ENCODE peak calls at places on chromosomes 3 and 15, in ten cellular contexts. One of them, this sample, is unnamed.

GRCh38 chr3:61573441-61573840 is 12.1 kb downstream of the PTPRG start:
- DNase-seq in GM23338: no peak
- DNase-seq in dorsolateral prefrontal cortex: no peak
- DNase-seq in adrenal gland: no peak
- DNase-seq in astrocyte of the spinal cord: no peak
- DNase-seq in ascending aorta: no peak
- DNase-seq in breast epithelium: no peak
- DNase-seq in fibroblast of pulmonary artery: no peak
- DNase-seq in stomach: no peak
- DNase-seq in cardiac fibroblast: peak
- DNase-seq in this sample: no peak

GRCh38 chr3:134640872-134641470 is 9.9 kb downstream of the KY start:
- DNase-seq in GM23338: peak
- DNase-seq in dorsolateral prefrontal cortex: no peak
- DNase-seq in adrenal gland: no peak
- DNase-seq in astrocyte of the spinal cord: peak
- DNase-seq in ascending aorta: no peak
- DNase-seq in breast epithelium: no peak
- DNase-seq in fibroblast of pulmonary artery: peak
- DNase-seq in stomach: peak
- DNase-seq in cardiac fibroblast: peak
- DNase-seq in this sample: no peak

GRCh38 chr15:85125056-85125661 is 143.5 kb downstream of the PDE8A start:
- DNase-seq in GM23338: peak
- DNase-seq in dorsolateral prefrontal cortex: no peak
- DNase-seq in adrenal gland: no peak
- DNase-seq in astrocyte of the spinal cord: peak
- DNase-seq in ascending aorta: no peak
- DNase-seq in breast epithelium: no peak
- DNase-seq in fibroblast of pulmonary artery: peak
- DNase-seq in stomach: no peak
- DNase-seq in cardiac fibroblast: peak
- DNase-seq in this sample: no peak

GRCh38 chr3:13528217-13528801 is 20.6 kb upstream of the FBLN2 start:
- DNase-seq in GM23338: peak
- DNase-seq in dorsolateral prefrontal cortex: no peak
- DNase-seq in adrenal gland: no peak
- DNase-seq in astrocyte of the spinal cord: no peak
- DNase-seq in ascending aorta: no peak
- DNase-seq in breast epithelium: no peak
- DNase-seq in fibroblast of pulmonary artery: peak
- DNase-seq in stomach: no peak
- DNase-seq in cardiac fibroblast: peak
- DNase-seq in this sample: no peak

GRCh38 chr3:57018246-57018645 is 42.2 kb upstream of the SPATA12 start:
- DNase-seq in GM23338: no peak
- DNase-seq in dorsolateral prefrontal cortex: no peak
- DNase-seq in adrenal gland: no peak
- DNase-seq in astrocyte of the spinal cord: no peak
- DNase-seq in ascending aorta: no peak
- DNase-seq in breast epithelium: no peak
- DNase-seq in fibroblast of pulmonary artery: no peak
- DNase-seq in stomach: no peak
- DNase-seq in cardiac fibroblast: no peak
- DNase-seq in this sample: no peak

GRCh38 chr3:107432013-107432515 is 54.8 kb downstream of the CCDC54 start:
- DNase-seq in GM23338: peak
- DNase-seq in dorsolateral prefrontal cortex: no peak
- DNase-seq in adrenal gland: peak
- DNase-seq in astrocyte of the spinal cord: no peak
- DNase-seq in ascending aorta: no peak
- DNase-seq in breast epithelium: no peak
- DNase-seq in fibroblast of pulmonary artery: peak
- DNase-seq in stomach: no peak
- DNase-seq in cardiac fibroblast: peak
- DNase-seq in this sample: no peak

GRCh38 chr3:9946112-9947024 is 5.8 kb downstream of the PRRT3 start:
- DNase-seq in GM23338: peak
- DNase-seq in dorsolateral prefrontal cortex: peak
- DNase-seq in adrenal gland: peak
- DNase-seq in astrocyte of the spinal cord: peak
- DNase-seq in ascending aorta: peak
- DNase-seq in breast epithelium: peak
- DNase-seq in fibroblast of pulmonary artery: peak
- DNase-seq in stomach: peak
- DNase-seq in cardiac fibroblast: peak
- DNase-seq in this sample: no peak

GRCh38 chr3:9660972-9661371 is 11.7 kb downstream of the MTMR14 start:
- DNase-seq in GM23338: no peak
- DNase-seq in dorsolateral prefrontal cortex: no peak
- DNase-seq in adrenal gland: no peak
- DNase-seq in astrocyte of the spinal cord: no peak
- DNase-seq in ascending aorta: no peak
- DNase-seq in breast epithelium: no peak
- DNase-seq in fibroblast of pulmonary artery: no peak
- DNase-seq in stomach: no peak
- DNase-seq in cardiac fibroblast: no peak
- DNase-seq in this sample: no peak

GRCh38 chr3:138188013-138188352 is 882 bp downstream of the ARMC8 start:
- DNase-seq in GM23338: no peak
- DNase-seq in dorsolateral prefrontal cortex: no peak
- DNase-seq in adrenal gland: no peak
- DNase-seq in astrocyte of the spinal cord: peak
- DNase-seq in ascending aorta: no peak
- DNase-seq in breast epithelium: no peak
- DNase-seq in fibroblast of pulmonary artery: peak
- DNase-seq in stomach: no peak
- DNase-seq in cardiac fibroblast: peak
- DNase-seq in this sample: no peak

GRCh38 chr3:186915808-186916796 is 14.2 kb upstream of the ST6GAL1 start:
- DNase-seq in GM23338: no peak
- DNase-seq in dorsolateral prefrontal cortex: no peak
- DNase-seq in adrenal gland: no peak
- DNase-seq in astrocyte of the spinal cord: no peak
- DNase-seq in ascending aorta: no peak
- DNase-seq in breast epithelium: no peak
- DNase-seq in fibroblast of pulmonary artery: no peak
- DNase-seq in stomach: no peak
- DNase-seq in cardiac fibroblast: no peak
- DNase-seq in this sample: no peak

DNA sequence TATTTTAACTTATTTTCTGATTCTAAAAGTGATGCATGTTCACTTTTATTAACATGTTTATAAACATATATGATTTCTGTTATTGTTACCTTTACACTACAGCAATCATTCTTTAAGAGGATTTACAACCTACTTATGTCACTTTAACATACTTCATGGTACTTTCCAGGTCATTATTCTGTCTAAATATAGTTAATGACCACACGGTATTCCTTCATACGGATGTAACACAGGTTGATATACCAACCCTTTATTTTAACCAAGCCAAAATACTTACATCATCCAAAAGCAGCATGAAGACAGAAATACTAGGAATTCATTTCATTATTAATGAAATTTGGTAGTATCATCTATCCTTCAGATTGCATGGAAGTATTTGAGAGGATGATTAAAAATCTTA is 18.6 kb downstream of the PIK3R4 start:
- DNase-seq in GM23338: no peak
- DNase-seq in dorsolateral prefrontal cortex: no peak
- DNase-seq in adrenal gland: no peak
- DNase-seq in astrocyte of the spinal cord: no peak
- DNase-seq in ascending aorta: no peak
- DNase-seq in breast epithelium: no peak
- DNase-seq in fibroblast of pulmonary artery: no peak
- DNase-seq in stomach: no peak
- DNase-seq in cardiac fibroblast: peak
- DNase-seq in this sample: no peak
- H3K4me3 ChIP-seq in GM23338: no peak
- H3K4me3 ChIP-seq in dorsolateral prefrontal cortex: no peak
- H3K4me3 ChIP-seq in adrenal gland: no peak
- H3K4me3 ChIP-seq in astrocyte of the spinal cord: no peak
- H3K4me3 ChIP-seq in ascending aorta: no peak
- H3K4me3 ChIP-seq in breast epithelium: no peak
- H3K4me3 ChIP-seq in fibroblast of pulmonary artery: no peak
- H3K4me3 ChIP-seq in stomach: no peak
- H3K4me3 ChIP-seq in cardiac fibroblast: no peak
- H3K4me3 ChIP-seq in this sample: no peak

GRCh38 chr3:38603731-38604131 is 45.8 kb downstream of the SCN5A start:
- DNase-seq in GM23338: no peak
- DNase-seq in dorsolateral prefrontal cortex: no peak
- DNase-seq in adrenal gland: no peak
- DNase-seq in astrocyte of the spinal cord: no peak
- DNase-seq in ascending aorta: no peak
- DNase-seq in breast epithelium: no peak
- DNase-seq in fibroblast of pulmonary artery: no peak
- DNase-seq in stomach: no peak
- DNase-seq in cardiac fibroblast: no peak
- DNase-seq in this sample: no peak

GRCh38 chr3:38601971-38602550 is 47.4 kb downstream of the SCN5A start:
- DNase-seq in GM23338: no peak
- DNase-seq in dorsolateral prefrontal cortex: no peak
- DNase-seq in adrenal gland: no peak
- DNase-seq in astrocyte of the spinal cord: no peak
- DNase-seq in ascending aorta: no peak
- DNase-seq in breast epithelium: no peak
- DNase-seq in fibroblast of pulmonary artery: no peak
- DNase-seq in stomach: no peak
- DNase-seq in cardiac fibroblast: no peak
- DNase-seq in this sample: no peak

GRCh38 chr3:38604246-38604645 is 45.2 kb downstream of the SCN5A start:
- DNase-seq in GM23338: no peak
- DNase-seq in dorsolateral prefrontal cortex: no peak
- DNase-seq in adrenal gland: no peak
- DNase-seq in astrocyte of the spinal cord: no peak
- DNase-seq in ascending aorta: no peak
- DNase-seq in breast epithelium: no peak
- DNase-seq in fibroblast of pulmonary artery: no peak
- DNase-seq in stomach: no peak
- DNase-seq in cardiac fibroblast: no peak
- DNase-seq in this sample: no peak

GRCh38 chr3:38600551-38600950 is 48.9 kb downstream of the SCN5A start:
- DNase-seq in GM23338: no peak
- DNase-seq in dorsolateral prefrontal cortex: no peak
- DNase-seq in adrenal gland: no peak
- DNase-seq in astrocyte of the spinal cord: no peak
- DNase-seq in ascending aorta: no peak
- DNase-seq in breast epithelium: no peak
- DNase-seq in fibroblast of pulmonary artery: no peak
- DNase-seq in stomach: no peak
- DNase-seq in cardiac fibroblast: no peak
- DNase-seq in this sample: no peak

GRCh38 chr3:38602576-38603250 is 46.8 kb downstream of the SCN5A start:
- DNase-seq in GM23338: no peak
- DNase-seq in dorsolateral prefrontal cortex: no peak
- DNase-seq in adrenal gland: no peak
- DNase-seq in astrocyte of the spinal cord: no peak
- DNase-seq in ascending aorta: no peak
- DNase-seq in breast epithelium: no peak
- DNase-seq in fibroblast of pulmonary artery: no peak
- DNase-seq in stomach: no peak
- DNase-seq in cardiac fibroblast: no peak
- DNase-seq in this sample: no peak
- TF ChIP-seq CTCF in GM23338: no peak
- TF ChIP-seq CTCF in dorsolateral prefrontal cortex: no peak
- TF ChIP-seq CTCF in adrenal gland: no peak
- TF ChIP-seq CTCF in astrocyte of the spinal cord: no peak
- TF ChIP-seq CTCF in ascending aorta: no peak
- TF ChIP-seq CTCF in breast epithelium: no peak
- TF ChIP-seq CTCF in fibroblast of pulmonary artery: no peak
- TF ChIP-seq CTCF in stomach: no peak
- TF ChIP-seq CTCF in cardiac fibroblast: no peak
- TF ChIP-seq CTCF in this sample: no peak

DNA sequence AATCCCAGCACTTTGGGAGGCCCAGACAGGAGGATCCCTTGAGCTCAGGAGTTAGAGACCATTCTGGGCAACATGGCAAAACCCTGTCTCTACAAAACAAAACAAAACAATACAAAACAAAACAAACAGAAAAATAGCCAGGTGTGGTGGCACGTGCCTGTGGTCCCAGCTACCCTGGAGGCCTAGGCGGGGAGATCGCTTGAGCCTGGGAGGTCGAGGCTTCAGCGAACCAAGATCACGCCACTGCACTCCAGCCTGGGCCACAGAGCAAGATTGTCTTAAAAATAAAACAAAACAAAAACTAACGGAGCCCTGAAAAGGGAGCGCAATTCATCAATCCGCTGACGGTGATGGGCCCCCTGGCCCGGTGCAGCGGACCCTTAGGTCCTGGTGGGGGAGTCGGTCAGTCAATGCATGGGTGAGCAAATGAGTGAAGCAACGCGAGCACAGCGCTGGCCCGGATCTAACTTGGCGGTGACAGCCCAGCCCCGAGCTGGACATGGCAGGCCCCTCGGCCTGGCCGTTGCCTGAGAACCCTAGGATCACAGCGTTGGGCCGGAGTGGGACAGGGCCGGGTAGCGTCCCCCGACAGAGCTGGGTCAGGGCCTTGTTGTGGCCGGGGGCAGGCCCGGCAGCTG is 52.4 kb upstream of the BLM start:
- DNase-seq in GM23338: peak
- DNase-seq in dorsolateral prefrontal cortex: peak
- DNase-seq in adrenal gland: peak
- DNase-seq in astrocyte of the spinal cord: peak
- DNase-seq in ascending aorta: no peak
- DNase-seq in breast epithelium: no peak
- DNase-seq in fibroblast of pulmonary artery: peak
- DNase-seq in stomach: no peak
- DNase-seq in cardiac fibroblast: peak
- DNase-seq in this sample: no peak
- H3K4me3 ChIP-seq in GM23338: peak
- H3K4me3 ChIP-seq in dorsolateral prefrontal cortex: peak
- H3K4me3 ChIP-seq in adrenal gland: peak
- H3K4me3 ChIP-seq in astrocyte of the spinal cord: peak
- H3K4me3 ChIP-seq in ascending aorta: peak
- H3K4me3 ChIP-seq in breast epithelium: peak
- H3K4me3 ChIP-seq in fibroblast of pulmonary artery: peak
- H3K4me3 ChIP-seq in stomach: peak
- H3K4me3 ChIP-seq in cardiac fibroblast: peak
- H3K4me3 ChIP-seq in this sample: peak

GRCh38 chr3:115087512-115087911 is 59.6 kb downstream of the ZBTB20 start:
- DNase-seq in GM23338: no peak
- DNase-seq in dorsolateral prefrontal cortex: no peak
- DNase-seq in adrenal gland: no peak
- DNase-seq in astrocyte of the spinal cord: no peak
- DNase-seq in ascending aorta: no peak
- DNase-seq in breast epithelium: no peak
- DNase-seq in fibroblast of pulmonary artery: no peak
- DNase-seq in stomach: no peak
- DNase-seq in cardiac fibroblast: no peak
- DNase-seq in this sample: no peak

GRCh38 chr3:115095236-115095635 is 51.9 kb downstream of the ZBTB20 start:
- DNase-seq in GM23338: no peak
- DNase-seq in dorsolateral prefrontal cortex: no peak
- DNase-seq in adrenal gland: no peak
- DNase-seq in astrocyte of the spinal cord: no peak
- DNase-seq in ascending aorta: no peak
- DNase-seq in breast epithelium: no peak
- DNase-seq in fibroblast of pulmonary artery: no peak
- DNase-seq in stomach: no peak
- DNase-seq in cardiac fibroblast: no peak
- DNase-seq in this sample: no peak

GRCh38 chr3:115086379-115086778 is 60.7 kb downstream of the ZBTB20 start:
- DNase-seq in GM23338: no peak
- DNase-seq in dorsolateral prefrontal cortex: no peak
- DNase-seq in adrenal gland: no peak
- DNase-seq in astrocyte of the spinal cord: no peak
- DNase-seq in ascending aorta: no peak
- DNase-seq in breast epithelium: no peak
- DNase-seq in fibroblast of pulmonary artery: no peak
- DNase-seq in stomach: no peak
- DNase-seq in cardiac fibroblast: no peak
- DNase-seq in this sample: no peak

GRCh38 chr3:115092220-115092791 is 54.8 kb downstream of the ZBTB20 start:
- DNase-seq in GM23338: peak
- DNase-seq in dorsolateral prefrontal cortex: peak
- DNase-seq in adrenal gland: peak
- DNase-seq in astrocyte of the spinal cord: peak
- DNase-seq in ascending aorta: no peak
- DNase-seq in breast epithelium: peak
- DNase-seq in fibroblast of pulmonary artery: peak
- DNase-seq in stomach: peak
- DNase-seq in cardiac fibroblast: peak
- DNase-seq in this sample: peak
- TF ChIP-seq CTCF in GM23338: peak
- TF ChIP-seq CTCF in dorsolateral prefrontal cortex: peak
- TF ChIP-seq CTCF in adrenal gland: peak
- TF ChIP-seq CTCF in astrocyte of the spinal cord: peak
- TF ChIP-seq CTCF in ascending aorta: peak
- TF ChIP-seq CTCF in breast epithelium: peak
- TF ChIP-seq CTCF in fibroblast of pulmonary artery: peak
- TF ChIP-seq CTCF in stomach: peak
- TF ChIP-seq CTCF in cardiac fibroblast: peak
- TF ChIP-seq CTCF in this sample: peak

This sample was measured in GM12864.